ENCODE peak calls at places on chromosome 1, in eight cellular contexts. E is A549; C is tibial nerve; X is OCI-LY7; O is testis; P is left ventricle myocardium inferior; Q is effector memory CD4-positive, alpha-beta T cell; R is cardiac muscle cell. J is an unnamed sample.

GRCh38 chr1:30877205-30877912 is 31.2 kb downstream of the SDC3 start:
- DNase-seq in E (no peak), C (peak; percentile 43), X (no peak), O (peak; percentile 66), P (peak; percentile 71), Q (no peak), R (no peak), J (peak; percentile 53)

GRCh38 chr1:169487153-169487552 is 1.4 kb upstream of the SLC19A2 start:
- DNase-seq in E (no peak), C (no peak), X (no peak), O (no peak), P (no peak), Q (no peak), R (no peak), J (no peak)

GRCh38 chr1:228141871-228142615 is 2.0 kb downstream of the GUK1 start:
- DNase-seq in E (no peak), C (peak; percentile 13), X (peak; percentile 66), O (no peak), P (no peak), Q (no peak), R (no peak), J (peak; percentile 62)

GRCh38 chr1:117045644-117046043 is 14.5 kb upstream of the TTF2 start:
- DNase-seq in E (no peak), C (no peak), X (no peak), O (no peak), P (no peak), Q (no peak), R (no peak), J (no peak)

GRCh38 chr1:94025383-94026340 is 95.3 kb downstream of the ABCA4 start:
- DNase-seq in E (peak; percentile 60), C (no peak), X (peak; percentile 48), O (peak; percentile 56), P (no peak), Q (no peak), R (peak; percentile 73), J (no peak)

GRCh38 chr1:53681647-53682368 is 57.2 kb downstream of the GLIS1 start:
- DNase-seq in E (peak; percentile 36), C (peak; percentile 21), X (peak; percentile 40), O (peak; percentile 28), P (peak; percentile 17), Q (no peak), R (peak; percentile 63), J (peak; percentile 25)

GRCh38 chr1:36224537-36225297 is 474 bp downstream of the THRAP3 start:
- DNase-seq in E (peak; percentile 85), C (peak; percentile 45), X (no peak), O (no peak), P (no peak), Q (no peak), R (peak; percentile 84), J (peak; percentile 87)

GRCh38 chr1:203564024-203564423 is 62.6 kb upstream of the ATP2B4 start:
- DNase-seq in E (no peak), C (no peak), X (no peak), O (no peak), P (no peak), Q (no peak), R (no peak), J (no peak)

GRCh38 chr1:64046871-64047270 is 156.6 kb upstream of the UBE2U start:
- DNase-seq in E (no peak), C (no peak), X (no peak), O (no peak), P (no peak), Q (no peak), R (no peak), J (no peak)

GRCh38 chr1:162943627-162944026 is 82.7 kb upstream of the CCDC190 start:
- DNase-seq in E (no peak), C (no peak), X (no peak), O (no peak), P (no peak), Q (no peak), R (no peak), J (peak; percentile 29)

GRCh38 chr1:236890152-236891056 is 95.3 kb downstream of the MTR start:
- DNase-seq in E (no peak), C (no peak), X (no peak), O (no peak), P (peak; percentile 29), Q (no peak), R (peak; percentile 97), J (no peak)

GRCh38 chr1:106746448-106747085 is 309.9 kb upstream of the PRMT6 start:
- DNase-seq in E (no peak), C (no peak), X (no peak), O (no peak), P (no peak), Q (no peak), R (no peak), J (no peak)

GRCh38 chr1:204289280-204289679 is 70.4 kb downstream of the PLEKHA6 start:
- DNase-seq in E (no peak), C (no peak), X (no peak), O (no peak), P (no peak), Q (no peak), R (peak; percentile 68), J (no peak)

GRCh38 chr1:64745181-64745985 is 508 bp downstream of the RAVER2 start:
- DNase-seq in E (peak; percentile 37), C (no peak), X (no peak), O (peak; percentile 57), P (peak; percentile 16), Q (no peak), R (peak; percentile 52), J (peak; percentile 24)

GRCh38 chr1:112935474-112936289 is 20.3 kb downstream of the SLC16A1 start:
- DNase-seq in E (peak; percentile 43), C (no peak), X (peak; percentile 22), O (no peak), P (no peak), Q (no peak), R (no peak), J (no peak)

GRCh38 chr1:1510912-1511532 is 940 bp upstream of the ATAD3A start:
- DNase-seq in E (peak; percentile 38), C (no peak), X (peak; percentile 83), O (no peak), P (no peak), Q (no peak), R (no peak), J (no peak)

GRCh38 chr1:201461783-201462441 is 7.1 kb downstream of the PHLDA3 start:
- DNase-seq in E (peak; percentile 90), C (peak; percentile 82), X (no peak), O (peak; percentile 66), P (peak; percentile 73), Q (no peak), R (no peak), J (peak; percentile 95)

GRCh38 chr1:201459052-201459451 is 9.9 kb downstream of the PHLDA3 start:
- DNase-seq in E (no peak), C (no peak), X (no peak), O (no peak), P (no peak), Q (no peak), R (no peak), J (no peak)

GRCh38 chr1:201461193-201461657 is 7.8 kb downstream of the PHLDA3 start:
- DNase-seq in E (peak; percentile 93), C (no peak), X (no peak), O (no peak), P (no peak), Q (no peak), R (peak; percentile 87), J (peak; percentile 84)

GRCh38 chr1:201460783-201461182 is 8.2 kb downstream of the PHLDA3 start:
- DNase-seq in E (no peak), C (no peak), X (no peak), O (no peak), P (no peak), Q (no peak), R (no peak), J (no peak)

GRCh38 chr1:201459775-201460174 is 9.2 kb downstream of the PHLDA3 start:
- DNase-seq in E (no peak), C (no peak), X (no peak), O (no peak), P (no peak), Q (no peak), R (no peak), J (no peak)
- H3K27ac ChIP-seq in E (peak overlapping the region; percentile 98), C (peak overlapping the region; percentile 96), X (no peak overlapping the region), O (no peak overlapping the region), P (no peak overlapping the region), Q (no peak overlapping the region), R (no peak overlapping the region), J (peak overlapping the region; percentile 99)

GRCh38 chr1:175166746-175167145 is 25.8 kb downstream of the KIAA0040 start:
- DNase-seq in E (no peak), C (no peak), X (no peak), O (no peak), P (no peak), Q (no peak), R (no peak), J (no peak)
- H3K4me3 ChIP-seq in E (no peak overlapping the region), C (no peak overlapping the region), X (no peak overlapping the region), O (no peak overlapping the region), P (no peak overlapping the region), Q (no peak overlapping the region), R (no peak overlapping the region), J (no peak overlapping the region)

DNA sequence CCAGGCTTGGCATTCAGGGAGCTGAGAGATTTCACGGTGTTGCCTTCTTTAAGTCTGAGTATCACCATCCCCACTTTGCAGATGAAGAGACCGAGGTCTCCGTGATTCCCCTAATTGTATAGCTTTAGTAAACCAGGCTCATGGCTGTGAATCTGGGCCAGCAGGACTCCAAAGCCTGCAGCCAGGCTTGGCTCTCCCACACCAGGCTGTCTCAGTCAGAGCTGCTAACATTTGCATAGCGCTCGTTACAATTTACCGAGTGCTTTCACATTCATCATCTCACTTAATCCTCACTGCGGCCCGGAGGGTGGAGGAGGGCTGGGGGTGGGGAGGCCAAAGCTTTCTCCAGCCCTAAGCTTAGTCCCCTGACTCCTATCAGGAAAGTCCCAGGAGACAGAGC is 11.7 kb downstream of the C1orf94 start:
- DNase-seq in E (no peak), C (no peak), X (no peak), O (no peak), P (no peak), Q (no peak), R (no peak), J (no peak)
- H3K27ac ChIP-seq in E (no peak overlapping the region), C (no peak overlapping the region), X (no peak overlapping the region), O (no peak overlapping the region), P (no peak overlapping the region), Q (no peak overlapping the region), R (no peak overlapping the region), J (no peak overlapping the region)

DNA sequence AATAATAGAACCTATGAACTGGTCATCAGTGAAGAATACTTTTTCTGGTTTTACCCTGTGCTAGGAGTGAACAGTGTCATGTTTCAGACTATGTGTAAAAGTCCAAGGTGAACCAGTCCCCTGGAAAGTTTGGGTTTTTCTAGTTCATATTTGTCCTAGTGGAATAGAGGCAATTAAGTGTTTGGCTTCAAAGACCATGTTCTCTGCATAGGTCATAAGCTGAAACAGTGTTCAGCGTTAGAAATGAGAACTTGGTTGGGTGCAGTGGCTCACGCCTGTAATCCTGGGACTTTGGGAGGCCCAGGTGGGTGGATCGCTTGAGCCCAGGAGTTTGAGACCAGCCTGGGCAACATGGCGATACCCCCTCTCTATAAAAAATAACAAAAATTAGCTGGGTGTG is 77.5 kb downstream of the UCK2 start:
- DNase-seq in E (no peak), C (no peak), X (no peak), O (no peak), P (no peak), Q (no peak), R (no peak), J (no peak)
- H3K4me3 ChIP-seq in E (no peak overlapping the region), C (no peak overlapping the region), X (no peak overlapping the region), O (no peak overlapping the region), P (no peak overlapping the region), Q (no peak overlapping the region), R (no peak overlapping the region), J (no peak overlapping the region)